ENCODE peak calls at places on chromosomes 6 and 20, in seven cellular contexts. N is CD8-positive, alpha-beta T cell; U is H1; M is cardiac muscle cell; I is heart right ventricle; B is MM.1S; T is heart left ventricle. O is an unnamed sample. For H3K9me3, the result is how much of the 10 kb centered on the place peaks cover.

GRCh38 chr20:5835870-5836269 is 85.7 kb downstream of the SHLD1 start:
- DNase-seq in N (no peak), U (no peak), M (no peak), I (no peak), B (no peak), T (no peak), O (no peak)

GRCh38 chr6:129105035-129105434 is 222.1 kb downstream of the LAMA2 start:
- DNase-seq in N (no peak), U (no peak), M (peak), I (no peak), B (no peak), T (peak), O (no peak)

GRCh38 chr6:155795173-155795796 is 339.6 kb upstream of the NOX3 start:
- DNase-seq in N (no peak), U (no peak), M (no peak), I (no peak), B (no peak), T (no peak), O (no peak)

GRCh38 chr6:138211048-138211581 is 7.2 kb downstream of the PBOV1 start:
- DNase-seq in N (no peak), U (no peak), M (no peak), I (no peak), B (no peak), T (no peak), O (no peak)

GRCh38 chr6:44071670-44072451 is 55.4 kb downstream of the MRPL14 start:
- DNase-seq in N (no peak), U (no peak), M (no peak), I (no peak), B (no peak), T (peak), O (no peak)

GRCh38 chr6:97963148-97963680 is 680.2 kb upstream of the MMS22L start:
- DNase-seq in N (no peak), U (no peak), M (no peak), I (no peak), B (no peak), T (no peak), O (no peak)

GRCh38 chr6:44074383-44075136 is 52.7 kb downstream of the MRPL14 start:
- DNase-seq in N (peak), U (no peak), M (peak), I (peak), B (peak), T (peak), O (peak)

GRCh38 chr20:62979876-62980373 is 26.8 kb downstream of the BHLHE23 start:
- DNase-seq in N (no peak), U (no peak), M (no peak), I (no peak), B (no peak), T (no peak), O (no peak)

GRCh38 chr20:48708630-48709029 is 119.2 kb downstream of the PREX1 start:
- DNase-seq in N (no peak), U (no peak), M (no peak), I (no peak), B (no peak), T (no peak), O (no peak)

GRCh38 chr20:46240065-46240464 is 68.2 kb downstream of the CDH22 start:
- DNase-seq in N (no peak), U (no peak), M (no peak), I (no peak), B (no peak), T (no peak), O (no peak)

GRCh38 chr20:44092551-44093248 is 94.3 kb downstream of the JPH2 start:
- DNase-seq in N (no peak), U (no peak), M (peak), I (no peak), B (peak), T (no peak), O (peak)

GRCh38 chr6:161168281-161168891 is 105.5 kb downstream of the AGPAT4 start:
- DNase-seq in N (no peak), U (no peak), M (no peak), I (no peak), B (no peak), T (peak), O (no peak)

GRCh38 chr6:169019727-169020491 is 233.7 kb downstream of the THBS2 start:
- DNase-seq in N (no peak), U (peak), M (no peak), I (no peak), B (no peak), T (no peak), O (no peak)
- TF ChIP-seq CTCF in N (no peak), U (peak), M (peak), I (no peak), B (no peak), T (no peak), O (no peak)

GRCh38 chr20:56217820-56218219 is 30.7 kb upstream of the MC3R start:
- DNase-seq in N (no peak), U (no peak), M (no peak), I (no peak), B (no peak), T (no peak), O (no peak)
- H3K9me3 ChIP-seq in N (under half), U (under half), M (under half), I (under half), B (under half), T (under half), O (under half)

DNA sequence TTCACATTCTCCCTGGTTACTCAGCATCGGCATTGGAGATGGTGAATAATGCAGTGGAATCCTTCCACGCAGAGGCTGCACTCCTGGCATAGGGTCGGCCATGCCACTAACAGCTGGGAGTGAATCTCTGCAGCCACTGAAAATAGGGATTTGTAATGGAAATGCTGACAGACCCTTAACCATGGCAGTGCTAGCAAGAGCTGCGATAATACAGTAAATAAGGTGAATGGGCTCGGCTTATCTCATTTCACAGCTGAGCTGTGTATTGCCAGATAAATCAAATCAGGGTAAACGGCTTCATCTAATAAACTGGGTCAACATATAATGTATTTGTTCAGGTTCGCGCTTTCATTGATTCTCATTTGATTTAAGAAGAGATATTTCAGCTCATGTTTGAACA is 156.8 kb downstream of the SLC35B3 start:
- DNase-seq in N (no peak), U (no peak), M (no peak), I (no peak), B (no peak), T (no peak), O (no peak)
- H3K27ac ChIP-seq in N (no peak), U (no peak), M (no peak), I (no peak), B (no peak), T (no peak), O (no peak)

DNA sequence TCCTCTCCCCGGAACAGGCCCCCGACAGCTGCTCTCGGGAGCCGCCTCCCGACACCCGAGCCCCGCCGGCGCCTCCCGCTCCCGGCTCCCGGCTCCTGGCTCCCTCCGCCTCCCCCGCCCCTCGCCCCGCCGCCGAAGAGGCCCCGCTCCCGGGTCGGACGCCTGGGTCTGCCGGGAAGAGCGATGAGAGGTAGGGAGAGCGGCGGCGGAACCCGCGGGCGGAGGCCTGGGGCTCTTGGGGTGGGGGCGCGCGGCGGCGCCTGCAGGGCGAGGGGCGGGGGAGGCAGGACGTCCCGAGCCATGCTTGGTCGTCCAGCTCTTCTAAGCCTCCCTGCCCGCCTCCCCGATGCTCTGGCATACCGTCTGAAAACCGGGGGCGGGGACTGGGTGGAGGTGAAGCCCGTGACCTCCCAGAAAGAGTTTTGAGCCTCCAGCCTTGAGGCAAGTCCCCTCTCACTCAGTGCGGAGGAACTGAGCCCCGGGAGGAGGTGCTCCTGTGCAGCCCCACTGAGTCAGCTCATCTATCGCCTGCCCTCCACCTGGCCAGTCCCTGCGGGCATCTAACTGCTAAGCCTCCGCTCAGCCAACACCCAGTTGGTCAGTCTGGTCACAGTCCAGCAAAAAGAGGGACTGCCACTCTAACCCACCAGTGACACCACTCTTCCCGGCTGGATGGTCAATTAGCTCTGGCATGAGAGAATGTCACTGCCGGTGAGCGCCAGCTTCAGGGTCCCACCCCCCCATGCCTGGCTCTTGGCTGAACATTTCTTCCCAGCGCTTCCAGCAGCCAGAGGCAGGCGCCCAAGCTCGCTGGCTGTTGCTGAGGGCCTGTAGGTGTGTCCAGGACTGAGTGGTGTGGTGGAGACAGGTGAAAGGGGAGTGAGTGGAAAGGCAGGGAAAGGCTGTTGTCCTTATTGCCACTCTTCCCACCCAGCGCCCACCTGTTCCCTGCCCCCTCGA is 482 bp downstream of the DDR1 start:
- DNase-seq in N (no peak), U (no peak), M (peak), I (peak), B (no peak), T (peak), O (no peak)
- TF ChIP-seq CTCF in N (no peak), U (no peak), M (no peak), I (no peak), B (no peak), T (no peak), O (no peak)

DNA sequence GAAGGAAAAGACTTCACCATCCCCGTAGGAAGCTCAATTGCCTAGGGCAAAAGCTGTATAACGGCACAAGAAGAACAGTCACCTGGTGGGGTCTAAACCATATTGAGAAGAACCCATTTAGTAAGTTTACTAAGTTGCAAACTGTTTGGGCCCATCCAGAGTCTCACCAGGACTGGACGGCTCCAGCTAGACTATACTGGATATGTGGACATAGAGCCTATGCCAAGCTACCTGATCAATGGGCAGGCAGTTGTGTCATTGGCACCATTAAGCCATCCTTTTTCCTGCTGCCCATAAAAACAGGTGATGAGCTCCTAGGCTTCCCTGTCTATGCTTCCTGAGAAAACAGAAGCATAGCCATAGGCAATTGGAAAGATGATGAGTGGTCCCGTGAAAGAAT is 293.9 kb downstream of the RNGTT start:
- DNase-seq in N (no peak), U (no peak), M (no peak), I (no peak), B (no peak), T (no peak), O (no peak)
- H3K9me3 ChIP-seq in N (under half), U (under half), M (under half), I (under half), B (under half), T (under half), O (under half)

DNA sequence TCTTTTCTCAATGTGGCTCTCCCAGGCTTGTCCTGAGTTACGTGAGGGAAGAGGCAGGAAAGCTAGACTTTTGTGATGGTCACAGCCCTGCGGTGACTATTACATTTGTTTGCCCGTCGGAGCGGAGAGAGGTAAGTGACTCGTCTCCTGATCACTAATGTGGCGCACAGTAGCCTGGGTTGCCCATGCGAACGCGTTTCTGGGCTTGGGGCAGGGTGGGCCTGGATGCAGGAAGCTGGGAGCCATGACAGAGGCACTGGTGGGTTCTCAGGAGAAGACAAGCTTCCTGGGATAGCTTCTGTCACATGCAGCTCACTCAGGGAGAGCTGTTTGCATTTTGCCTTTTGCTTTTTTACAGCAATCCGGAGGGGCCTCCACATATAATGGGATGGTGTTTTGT is 60.6 kb downstream of the IGF2R start:
- DNase-seq in N (no peak), U (no peak), M (no peak), I (no peak), B (no peak), T (no peak), O (no peak)
- H3K27ac ChIP-seq in N (no peak), U (no peak), M (peak), I (peak), B (no peak), T (peak), O (peak)

DNA sequence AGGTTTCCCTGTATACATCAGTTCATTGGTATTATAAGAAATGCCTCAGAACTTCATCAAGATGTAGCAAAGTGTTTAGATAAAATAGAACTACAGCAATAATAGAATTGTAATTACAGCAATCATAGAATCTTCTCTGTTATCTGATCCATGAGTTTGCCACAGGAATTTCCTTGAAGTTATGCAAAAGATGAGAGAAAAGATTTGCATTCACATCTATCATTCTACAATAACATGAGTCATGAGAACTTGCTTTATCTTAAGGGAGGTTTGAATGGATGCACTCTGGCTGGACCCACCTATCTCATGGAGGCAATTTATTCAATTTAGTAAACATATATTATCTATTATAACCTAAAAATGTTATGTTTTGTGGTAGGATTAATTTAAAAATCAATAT is 329.8 kb upstream of the EPHA7 start:
- DNase-seq in N (no peak), U (no peak), M (no peak), I (no peak), B (no peak), T (no peak), O (no peak)
- TF ChIP-seq CTCF in N (no peak), U (no peak), M (no peak), I (no peak), B (no peak), T (no peak), O (no peak)

DNA sequence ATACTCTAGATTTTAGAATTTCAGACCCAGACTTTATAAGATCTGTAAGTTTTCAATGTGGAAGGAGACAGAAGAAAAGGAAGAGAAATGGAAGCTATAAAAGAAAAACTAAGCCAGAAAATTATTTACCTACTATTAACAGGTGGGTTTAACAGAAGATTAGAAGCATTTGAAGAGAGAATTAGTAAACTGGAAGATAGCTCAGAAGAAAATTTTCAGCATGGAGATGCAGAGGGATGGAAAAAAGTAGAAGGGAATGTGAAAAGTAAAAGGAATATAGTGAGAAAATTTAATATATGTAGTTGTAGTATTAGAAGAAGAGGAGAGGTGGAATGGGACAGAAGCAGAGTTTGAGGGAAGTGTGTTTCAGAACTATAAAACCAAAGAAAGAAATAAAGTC is 56.1 kb downstream of the QKI start:
- DNase-seq in N (no peak), U (no peak), M (no peak), I (no peak), B (no peak), T (no peak), O (no peak)
- H3K9me3 ChIP-seq in N (under half), U (under half), M (under half), I (under half), B (under half), T (under half), O (under half)

DNA sequence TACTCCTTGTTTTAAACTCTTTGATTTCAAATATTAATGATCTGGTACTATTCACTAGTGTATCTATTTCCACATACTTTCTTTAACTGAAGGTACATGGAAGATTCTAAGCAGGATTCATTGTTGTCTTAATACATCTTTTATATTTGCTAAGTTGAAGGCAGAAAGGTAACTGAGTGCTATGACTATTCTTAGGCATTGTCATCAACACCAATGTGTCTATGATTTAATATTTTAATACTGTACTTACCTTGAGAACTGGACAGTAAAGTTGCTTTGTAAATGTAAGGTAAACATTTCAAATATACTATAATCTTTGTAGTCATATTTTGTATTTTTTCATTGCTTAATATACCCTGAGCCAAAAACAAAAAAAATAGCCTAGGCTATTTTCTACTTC is 8.9 kb upstream of the BTBD9 start:
- DNase-seq in N (no peak), U (no peak), M (no peak), I (no peak), B (no peak), T (no peak), O (no peak)
- H3K27ac ChIP-seq in N (no peak), U (no peak), M (no peak), I (no peak), B (no peak), T (no peak), O (no peak)